ENCODE peak calls at places on chromosomes 5 and 9, in five cellular contexts. One of them, this sample, is unnamed.

GRCh38 chr9:130213898-130214761 is 41.9 kb downstream of the NCS1 start:
- DNase-seq in stimulated activated CD4-positive, alpha-beta T cell treated with anti-CD3 and anti-CD28 coated beads, Interleukin-2, amount 100 ng/mL, for 4 hours: no peak
- DNase-seq in transverse colon: no peak
- DNase-seq in endothelial cell of umbilical vein: no peak
- DNase-seq in AG20443: no peak
- DNase-seq in this sample: no peak

GRCh38 chr5:55140908-55141665 is 18.9 kb upstream of the GPX8 start:
- DNase-seq in AG20443: no peak
- DNase-seq in endothelial cell of umbilical vein: no peak
- DNase-seq in transverse colon: no peak
- DNase-seq in stimulated activated CD4-positive, alpha-beta T cell treated with anti-CD3 and anti-CD28 coated beads, Interleukin-2, amount 100 ng/mL, for 4 hours: no peak
- DNase-seq in this sample: no peak

GRCh38 chr5:78345485-78345884 is 14.9 kb upstream of the SCAMP1 start:
- DNase-seq in stimulated activated CD4-positive, alpha-beta T cell treated with anti-CD3 and anti-CD28 coated beads, Interleukin-2, amount 100 ng/mL, for 4 hours: no peak
- DNase-seq in AG20443: peak
- DNase-seq in endothelial cell of umbilical vein: peak
- DNase-seq in transverse colon: no peak
- DNase-seq in this sample: no peak

GRCh38 chr5:45279109-45279508 is 417.1 kb downstream of the HCN1 start:
- DNase-seq in stimulated activated CD4-positive, alpha-beta T cell treated with anti-CD3 and anti-CD28 coated beads, Interleukin-2, amount 100 ng/mL, for 4 hours: no peak
- DNase-seq in transverse colon: no peak
- DNase-seq in AG20443: no peak
- DNase-seq in endothelial cell of umbilical vein: no peak
- DNase-seq in this sample: no peak

GRCh38 chr5:118440496-118440895 is 547.9 kb downstream of the DTWD2 start:
- DNase-seq in transverse colon: no peak
- DNase-seq in AG20443: no peak
- DNase-seq in endothelial cell of umbilical vein: no peak
- DNase-seq in stimulated activated CD4-positive, alpha-beta T cell treated with anti-CD3 and anti-CD28 coated beads, Interleukin-2, amount 100 ng/mL, for 4 hours: no peak
- DNase-seq in this sample: no peak

GRCh38 chr5:90161399-90161798 is 248.2 kb downstream of the CETN3 start:
- DNase-seq in transverse colon: peak
- DNase-seq in stimulated activated CD4-positive, alpha-beta T cell treated with anti-CD3 and anti-CD28 coated beads, Interleukin-2, amount 100 ng/mL, for 4 hours: no peak
- DNase-seq in endothelial cell of umbilical vein: peak
- DNase-seq in AG20443: peak
- DNase-seq in this sample: no peak

GRCh38 chr9:34145165-34145564 is 18.7 kb upstream of the DCAF12 start:
- DNase-seq in AG20443: no peak
- DNase-seq in endothelial cell of umbilical vein: no peak
- DNase-seq in stimulated activated CD4-positive, alpha-beta T cell treated with anti-CD3 and anti-CD28 coated beads, Interleukin-2, amount 100 ng/mL, for 4 hours: no peak
- DNase-seq in transverse colon: no peak
- DNase-seq in this sample: no peak

GRCh38 chr9:133375724-133376654 is at the start of the genes STKLD1 and SURF4:
- DNase-seq in stimulated activated CD4-positive, alpha-beta T cell treated with anti-CD3 and anti-CD28 coated beads, Interleukin-2, amount 100 ng/mL, for 4 hours: peak
- DNase-seq in endothelial cell of umbilical vein: peak
- DNase-seq in transverse colon: peak
- DNase-seq in AG20443: peak
- DNase-seq in this sample: peak

GRCh38 chr9:21555911-21556310 is 73.8 kb upstream of the IFNE start:
- DNase-seq in transverse colon: no peak
- DNase-seq in endothelial cell of umbilical vein: peak
- DNase-seq in AG20443: no peak
- DNase-seq in stimulated activated CD4-positive, alpha-beta T cell treated with anti-CD3 and anti-CD28 coated beads, Interleukin-2, amount 100 ng/mL, for 4 hours: no peak
- DNase-seq in this sample: no peak

GRCh38 chr9:110599468-110599867 is 19.9 kb upstream of the SVEP1 start:
- DNase-seq in AG20443: peak
- DNase-seq in stimulated activated CD4-positive, alpha-beta T cell treated with anti-CD3 and anti-CD28 coated beads, Interleukin-2, amount 100 ng/mL, for 4 hours: no peak
- DNase-seq in transverse colon: no peak
- DNase-seq in endothelial cell of umbilical vein: no peak
- DNase-seq in this sample: no peak

GRCh38 chr5:51495672-51496071 is 112.4 kb downstream of the ISL1 start:
- DNase-seq in transverse colon: no peak
- DNase-seq in endothelial cell of umbilical vein: peak
- DNase-seq in AG20443: no peak
- DNase-seq in stimulated activated CD4-positive, alpha-beta T cell treated with anti-CD3 and anti-CD28 coated beads, Interleukin-2, amount 100 ng/mL, for 4 hours: no peak
- DNase-seq in this sample: no peak

GRCh38 chr5:170597876-170598275 is 94.1 kb downstream of the KCNIP1 start:
- DNase-seq in transverse colon: no peak
- DNase-seq in endothelial cell of umbilical vein: peak
- DNase-seq in stimulated activated CD4-positive, alpha-beta T cell treated with anti-CD3 and anti-CD28 coated beads, Interleukin-2, amount 100 ng/mL, for 4 hours: no peak
- DNase-seq in AG20443: no peak
- DNase-seq in this sample: no peak

GRCh38 chr5:1131191-1131621 is 19.3 kb upstream of the SLC12A7 start:
- DNase-seq in AG20443: no peak
- DNase-seq in transverse colon: no peak
- DNase-seq in stimulated activated CD4-positive, alpha-beta T cell treated with anti-CD3 and anti-CD28 coated beads, Interleukin-2, amount 100 ng/mL, for 4 hours: no peak
- DNase-seq in endothelial cell of umbilical vein: no peak
- DNase-seq in this sample: no peak

GRCh38 chr5:77437194-77437593 is 54.9 kb downstream of the WDR41 start:
- DNase-seq in stimulated activated CD4-positive, alpha-beta T cell treated with anti-CD3 and anti-CD28 coated beads, Interleukin-2, amount 100 ng/mL, for 4 hours: no peak
- DNase-seq in transverse colon: no peak
- DNase-seq in endothelial cell of umbilical vein: no peak
- DNase-seq in AG20443: no peak
- DNase-seq in this sample: no peak

GRCh38 chr9:137055385-137056364 is 1.8 kb upstream of the ENTPD2 start:
- DNase-seq in AG20443: peak
- DNase-seq in transverse colon: peak
- DNase-seq in stimulated activated CD4-positive, alpha-beta T cell treated with anti-CD3 and anti-CD28 coated beads, Interleukin-2, amount 100 ng/mL, for 4 hours: no peak
- DNase-seq in endothelial cell of umbilical vein: no peak
- DNase-seq in this sample: no peak

GRCh38 chr9:133644968-133645765 is 9.0 kb downstream of the DBH start:
- DNase-seq in endothelial cell of umbilical vein: no peak
- DNase-seq in stimulated activated CD4-positive, alpha-beta T cell treated with anti-CD3 and anti-CD28 coated beads, Interleukin-2, amount 100 ng/mL, for 4 hours: no peak
- DNase-seq in AG20443: no peak
- DNase-seq in transverse colon: no peak
- DNase-seq in this sample: no peak

GRCh38 chr9:114911167-114911821 is 19.1 kb downstream of the TNFSF8 start:
- DNase-seq in endothelial cell of umbilical vein: peak
- DNase-seq in transverse colon: no peak
- DNase-seq in stimulated activated CD4-positive, alpha-beta T cell treated with anti-CD3 and anti-CD28 coated beads, Interleukin-2, amount 100 ng/mL, for 4 hours: no peak
- DNase-seq in AG20443: peak
- DNase-seq in this sample: no peak

GRCh38 chr5:124702442-124703024 is 43.9 kb downstream of the ZNF608 start:
- DNase-seq in transverse colon: no peak
- DNase-seq in AG20443: no peak
- DNase-seq in stimulated activated CD4-positive, alpha-beta T cell treated with anti-CD3 and anti-CD28 coated beads, Interleukin-2, amount 100 ng/mL, for 4 hours: no peak
- DNase-seq in endothelial cell of umbilical vein: no peak
- DNase-seq in this sample: no peak

GRCh38 chr9:3954950-3955670 is 344.8 kb downstream of the GLIS3 start:
- DNase-seq in stimulated activated CD4-positive, alpha-beta T cell treated with anti-CD3 and anti-CD28 coated beads, Interleukin-2, amount 100 ng/mL, for 4 hours: no peak
- DNase-seq in AG20443: peak
- DNase-seq in endothelial cell of umbilical vein: no peak
- DNase-seq in transverse colon: no peak
- DNase-seq in this sample: no peak

GRCh38 chr9:21683484-21684175 is 118.8 kb upstream of the MTAP start:
- DNase-seq in AG20443: no peak
- DNase-seq in endothelial cell of umbilical vein: no peak
- DNase-seq in stimulated activated CD4-positive, alpha-beta T cell treated with anti-CD3 and anti-CD28 coated beads, Interleukin-2, amount 100 ng/mL, for 4 hours: no peak
- DNase-seq in transverse colon: no peak
- DNase-seq in this sample: no peak

GRCh38 chr5:107213025-107213424 is 457.7 kb downstream of the EFNA5 start:
- DNase-seq in endothelial cell of umbilical vein: no peak
- DNase-seq in transverse colon: no peak
- DNase-seq in stimulated activated CD4-positive, alpha-beta T cell treated with anti-CD3 and anti-CD28 coated beads, Interleukin-2, amount 100 ng/mL, for 4 hours: no peak
- DNase-seq in AG20443: no peak
- DNase-seq in this sample: no peak

GRCh38 chr9:123678038-123678877 is 251.7 kb downstream of the DENND1A start:
- DNase-seq in AG20443: no peak
- DNase-seq in endothelial cell of umbilical vein: peak
- DNase-seq in transverse colon: peak
- DNase-seq in stimulated activated CD4-positive, alpha-beta T cell treated with anti-CD3 and anti-CD28 coated beads, Interleukin-2, amount 100 ng/mL, for 4 hours: no peak
- DNase-seq in this sample: no peak

GRCh38 chr5:67202830-67203229 is 6.2 kb upstream of the CD180 start:
- DNase-seq in endothelial cell of umbilical vein: no peak
- DNase-seq in transverse colon: no peak
- DNase-seq in stimulated activated CD4-positive, alpha-beta T cell treated with anti-CD3 and anti-CD28 coated beads, Interleukin-2, amount 100 ng/mL, for 4 hours: no peak
- DNase-seq in AG20443: no peak
- DNase-seq in this sample: no peak

GRCh38 chr9:14806941-14807340 is 84.4 kb upstream of the CER1 start:
- DNase-seq in endothelial cell of umbilical vein: no peak
- DNase-seq in transverse colon: no peak
- DNase-seq in stimulated activated CD4-positive, alpha-beta T cell treated with anti-CD3 and anti-CD28 coated beads, Interleukin-2, amount 100 ng/mL, for 4 hours: no peak
- DNase-seq in AG20443: no peak
- DNase-seq in this sample: no peak

GRCh38 chr5:172766287-172767104 is 4.5 kb downstream of the DUSP1 start:
- DNase-seq in stimulated activated CD4-positive, alpha-beta T cell treated with anti-CD3 and anti-CD28 coated beads, Interleukin-2, amount 100 ng/mL, for 4 hours: no peak
- DNase-seq in endothelial cell of umbilical vein: peak
- DNase-seq in transverse colon: peak
- DNase-seq in AG20443: no peak
- DNase-seq in this sample: peak

GRCh38 chr5:92907914-92908606 is 673.0 kb downstream of the NR2F1-AS1 start:
- DNase-seq in transverse colon: no peak
- DNase-seq in endothelial cell of umbilical vein: peak
- DNase-seq in stimulated activated CD4-positive, alpha-beta T cell treated with anti-CD3 and anti-CD28 coated beads, Interleukin-2, amount 100 ng/mL, for 4 hours: no peak
- DNase-seq in AG20443: peak
- DNase-seq in this sample: no peak

This sample was measured in B cell.